ENCODE peak calls at places on chromosomes 3 and 15, in six cellular contexts. N is right lobe of liver; F is HEK293T; K is kidney tubule cell; S is stimulated activated CD4-positive, alpha-beta T cell treated with anti-CD3 and anti-CD28 coated beads, TNF-alpha, amount 100 ng/mL, for 24 hours; O is C1 segment of cervical spinal cord. E is an unnamed sample.

GRCh38 chr15:66474140-66474539 is 23.4 kb downstream of the SNAPC5 start:
- DNase-seq in N (no peak), F (no peak), K (no peak), S (no peak), O (no peak), E (no peak)

GRCh38 chr3:192566706-192567290 is 160.5 kb downstream of the FGF12 start:
- DNase-seq in N (peak; percentile 68), F (peak; percentile 43), K (peak; percentile 70), S (peak; percentile 58), O (peak; percentile 64), E (peak; percentile 73)

GRCh38 chr3:76615739-76616138 is 424.2 kb upstream of the ROBO2 start:
- DNase-seq in N (no peak), F (no peak), K (no peak), S (no peak), O (no peak), E (no peak)

GRCh38 chr3:36957862-36958686 is 13.2 kb upstream of the TRANK1 start:
- DNase-seq in N (no peak), F (no peak), K (peak; percentile 93), S (no peak), O (no peak), E (no peak)

GRCh38 chr3:14875411-14876175 is 56.8 kb downstream of the FGD5 start:
- DNase-seq in N (no peak), F (no peak), K (no peak), S (no peak), O (no peak), E (no peak)

GRCh38 chr3:133474251-133474801 is 74.5 kb downstream of the BFSP2 start:
- DNase-seq in N (no peak), F (no peak), K (no peak), S (no peak), O (no peak), E (no peak)

GRCh38 chr15:89569090-89569745 is 6.1 kb upstream of the TICRR start:
- DNase-seq in N (no peak), F (no peak), K (peak; percentile 16), S (no peak), O (no peak), E (no peak)

GRCh38 chr3:12884104-12884742 is 42.9 kb upstream of the RPL32 start:
- DNase-seq in N (no peak), F (no peak), K (peak; percentile 10), S (no peak), O (peak; percentile 65), E (no peak)

GRCh38 chr3:123883656-123884257 is 375 bp downstream of the MYLK start:
- DNase-seq in N (peak; percentile 37), F (no peak), K (peak; percentile 23), S (no peak), O (no peak), E (no peak)

GRCh38 chr3:43818229-43818628 is 127.5 kb downstream of the ABHD5 start:
- DNase-seq in N (no peak), F (no peak), K (no peak), S (no peak), O (no peak), E (no peak)

GRCh38 chr3:134978658-134979057 is 183.6 kb downstream of the EPHB1 start:
- DNase-seq in N (no peak), F (no peak), K (no peak), S (no peak), O (no peak), E (no peak)

GRCh38 chr3:103127737-103128136 is 692.9 kb downstream of the ZPLD1 start:
- DNase-seq in N (no peak), F (no peak), K (peak; percentile 47), S (no peak), O (no peak), E (no peak)

GRCh38 chr15:96408591-96409183 is 78.2 kb downstream of the NR2F2 start:
- DNase-seq in N (no peak), F (no peak), K (no peak), S (no peak), O (no peak), E (no peak)

GRCh38 chr3:42706721-42707619 is 4.4 kb upstream of the HHATL start:
- DNase-seq in N (no peak), F (no peak), K (no peak), S (no peak), O (no peak), E (no peak)

GRCh38 chr3:160577551-160578195 is 12.3 kb upstream of the KPNA4 start:
- DNase-seq in N (no peak), F (peak; percentile 42), K (peak; percentile 41), S (no peak), O (no peak), E (no peak)

GRCh38 chr3:61872077-61872706 is 310.8 kb downstream of the PTPRG start:
- DNase-seq in N (no peak), F (no peak), K (no peak), S (no peak), O (no peak), E (no peak)

GRCh38 chr3:111803123-111803593 is 55.9 kb upstream of the PHLDB2 start:
- DNase-seq in N (peak; percentile 48), F (no peak), K (peak; percentile 95), S (no peak), O (no peak), E (no peak)

GRCh38 chr3:197484204-197484901 is 71.4 kb downstream of the BDH1 start:
- DNase-seq in N (no peak), F (no peak), K (no peak), S (no peak), O (no peak), E (no peak)

GRCh38 chr3:49724586-49724985 is 835 bp upstream of the GMPPB start:
- DNase-seq in N (no peak), F (no peak), K (no peak), S (no peak), O (no peak), E (peak; percentile 57)

GRCh38 chr15:48500595-48500994 is 144.9 kb downstream of the FBN1 start:
- DNase-seq in N (no peak), F (no peak), K (no peak), S (no peak), O (no peak), E (no peak)

GRCh38 chr15:37101634-37102314 is 1.4 kb upstream of the MEIS2 start:
- DNase-seq in N (peak; percentile 87), F (peak; percentile 34), K (peak; percentile 54), S (no peak), O (peak; percentile 62), E (peak; percentile 81)

GRCh38 chr3:159948423-159949140 is 40.1 kb upstream of the IL12A start:
- DNase-seq in N (no peak), F (no peak), K (peak; percentile 11), S (no peak), O (no peak), E (no peak)

GRCh38 chr3:193132923-193133463 is 108.0 kb upstream of the PLAAT1 start:
- DNase-seq in N (no peak), F (no peak), K (no peak), S (no peak), O (no peak), E (no peak)

GRCh38 chr15:84833447-84833846 is 16.3 kb downstream of the ALPK3 start:
- DNase-seq in N (peak; percentile 39), F (no peak), K (peak; percentile 89), S (no peak), O (no peak), E (no peak)

GRCh38 chr3:175336406-175337133 is 477.4 kb downstream of the NAALADL2 start:
- DNase-seq in N (no peak), F (no peak), K (peak; percentile 24), S (no peak), O (no peak), E (no peak)

GRCh38 chr15:76994971-76995945 is at the start of gene PSTPIP1:
- DNase-seq in N (peak; percentile 55), F (no peak), K (no peak), S (peak; percentile 69), O (peak; percentile 33), E (peak; percentile 62)

GRCh38 chr3:177589921-177590336 is 392.6 kb upstream of the TBL1XR1 start:
- DNase-seq in N (no peak), F (no peak), K (peak; percentile 98), S (no peak), O (no peak), E (no peak)

GRCh38 chr3:54600441-54601204 is 327.2 kb downstream of the LRTM1 start:
- DNase-seq in N (no peak), F (no peak), K (no peak), S (no peak), O (peak; percentile 26), E (no peak)

GRCh38 chr3:170611746-170612145 is 25.9 kb upstream of the SLC7A14 start:
- DNase-seq in N (no peak), F (no peak), K (no peak), S (no peak), O (peak; percentile 21), E (no peak)

GRCh38 chr3:150296966-150297365 is 111.1 kb upstream of the TSC22D2 start:
- DNase-seq in N (no peak), F (no peak), K (no peak), S (no peak), O (no peak), E (no peak)

GRCh38 chr3:28916713-28917499 is 364.0 kb upstream of the RBMS3 start:
- DNase-seq in N (peak; percentile 25), F (peak; percentile 26), K (peak; percentile 55), S (no peak), O (peak; percentile 29), E (peak; percentile 2)

E was measured in OCI-LY7.